ENCODE peak calls at places on chromosome 7, in five cellular contexts. I is CD8-positive, alpha-beta memory T cell; X is stomach; Z is lung; H is upper lobe of right lung. F is an unnamed sample.

GRCh38 chr7:149872419-149873073 is 1.2 kb upstream of the ATP6V0E2 start:
- DNase-seq in I (no peak), Z (peak), H (peak), X (peak), F (peak)

GRCh38 chr7:45663965-45664623 is 89.9 kb downstream of the ADCY1 start:
- DNase-seq in H (no peak), I (no peak), Z (peak), X (peak), F (no peak)

GRCh38 chr7:23597908-23598224 is 684 bp downstream of the CCDC126 start:
- DNase-seq in X (no peak), I (no peak), Z (no peak), H (no peak), F (no peak)

GRCh38 chr7:140195859-140196258 is 19.1 kb upstream of the KDM7A start:
- DNase-seq in X (no peak), I (no peak), Z (no peak), H (no peak), F (no peak)

GRCh38 chr7:4792537-4793126 is 17.2 kb downstream of the AP5Z1 start:
- DNase-seq in H (no peak), I (no peak), Z (no peak), X (no peak), F (no peak)

GRCh38 chr7:76330245-76330644 is 27.8 kb downstream of the HSPB1 start:
- DNase-seq in H (no peak), Z (no peak), I (no peak), X (no peak), F (no peak)

GRCh38 chr7:80686576-80686975 is 48.1 kb downstream of the CD36 start:
- DNase-seq in Z (no peak), H (no peak), X (no peak), I (no peak), F (no peak)

GRCh38 chr7:38153515-38153914 is 24.5 kb upstream of the STARD3NL start:
- DNase-seq in Z (no peak), H (no peak), X (no peak), I (no peak), F (no peak)

GRCh38 chr7:107244613-107245012 is 75.8 kb downstream of the HBP1 start:
- DNase-seq in I (no peak), Z (no peak), H (no peak), X (no peak), F (no peak)

GRCh38 chr7:134920026-134920758 is 66.1 kb upstream of the AGBL3 start:
- DNase-seq in H (no peak), Z (no peak), X (no peak), I (no peak), F (no peak)

GRCh38 chr7:43113622-43114450 is 1.4 kb downstream of the HECW1 start:
- DNase-seq in H (no peak), I (no peak), X (no peak), Z (no peak), F (no peak)

GRCh38 chr7:80721880-80722595 is 83.6 kb downstream of the CD36 start:
- DNase-seq in Z (no peak), X (no peak), H (peak), I (no peak), F (peak)

GRCh38 chr7:1856161-1856965 is 186.3 kb downstream of the ELFN1 start:
- DNase-seq in X (no peak), H (peak), Z (no peak), I (no peak), F (no peak)

GRCh38 chr7:123637878-123638277 is 17.8 kb upstream of the LMOD2 start:
- DNase-seq in H (no peak), X (no peak), I (no peak), Z (no peak), F (no peak)

GRCh38 chr7:42700376-42701327 is 211.2 kb downstream of the C7orf25 start:
- DNase-seq in X (peak), I (no peak), Z (no peak), H (no peak), F (no peak)

GRCh38 chr7:47942132-47942531 is 6.1 kb downstream of the PKD1L1 start:
- DNase-seq in Z (no peak), H (no peak), X (no peak), I (no peak), F (no peak)

GRCh38 chr7:5557920-5558401 is 134.3 kb upstream of the TNRC18 start:
- DNase-seq in H (peak), I (no peak), X (peak), Z (peak), F (peak)

GRCh38 chr7:33854951-33855350 is 50.4 kb upstream of the BMPER start:
- DNase-seq in I (no peak), X (no peak), H (no peak), Z (no peak), F (no peak)

GRCh38 chr7:51647931-51648351 is 331.3 kb upstream of the COBL start:
- DNase-seq in H (no peak), X (peak), I (no peak), Z (no peak), F (no peak)

GRCh38 chr7:151448261-151449252 is 8.6 kb upstream of the CRYGN start:
- DNase-seq in H (peak), Z (peak), X (peak), I (peak), F (peak)

GRCh38 chr7:122300607-122301079 is 3.9 kb downstream of the FEZF1 start:
- DNase-seq in H (no peak), Z (no peak), I (no peak), X (no peak), F (no peak)

GRCh38 chr7:103689262-103689661 is 243.3 kb upstream of the SLC26A5 start:
- DNase-seq in I (no peak), X (no peak), H (no peak), Z (no peak), F (no peak)

GRCh38 chr7:75611557-75612178 is 119.5 kb downstream of the SPDYE5 start:
- DNase-seq in I (no peak), H (peak), Z (peak), X (peak), F (peak)

GRCh38 chr7:133863362-133864061 is 263.6 kb upstream of the LRGUK start:
- DNase-seq in H (no peak), Z (no peak), X (no peak), I (no peak), F (no peak)

GRCh38 chr7:91286432-91286831 is 22.2 kb downstream of the FZD1 start:
- DNase-seq in H (no peak), I (no peak), X (no peak), Z (no peak), F (no peak)

GRCh38 chr7:151607464-151607867 is 87.8 kb upstream of the RHEB start:
- DNase-seq in H (no peak), Z (no peak), X (no peak), I (no peak), F (no peak)

GRCh38 chr7:140525741-140526140 is 46.4 kb upstream of the MKRN1 start:
- DNase-seq in X (no peak), Z (no peak), I (peak), H (no peak), F (no peak)

GRCh38 chr7:95687759-95688343 is 84.5 kb upstream of the DYNC1I1 start:
- DNase-seq in I (no peak), H (no peak), X (no peak), Z (no peak), F (no peak)

GRCh38 chr7:105354383-105354782 is 34.3 kb downstream of the SRPK2 start:
- DNase-seq in I (no peak), H (no peak), Z (no peak), X (no peak), F (no peak)

GRCh38 chr7:69939317-69939716 is 341.0 kb downstream of the AUTS2 start:
- DNase-seq in H (no peak), I (no peak), X (no peak), Z (no peak), F (no peak)

GRCh38 chr7:129055294-129055816 is 444 bp upstream of the TNPO3 start:
- DNase-seq in X (no peak), H (no peak), Z (no peak), I (no peak), F (no peak)

GRCh38 chr7:4700577-4701235 is 18.6 kb downstream of the FOXK1 start:
- DNase-seq in X (no peak), H (no peak), Z (no peak), I (no peak), F (peak)

GRCh38 chr7:7816084-7816483 is 97.7 kb upstream of the RPA3 start:
- DNase-seq in H (no peak), I (no peak), X (no peak), Z (no peak), F (no peak)

GRCh38 chr7:77413861-77414424 is 2.2 kb downstream of the GSAP start:
- DNase-seq in Z (no peak), X (no peak), I (no peak), H (no peak), F (no peak)
- H3K27ac ChIP-seq in Z (no peak), X (peak), I (no peak), H (peak), F (no peak)

GRCh38 chr7:142362349-142362748 is 104.5 kb upstream of the PRSS58 start:
- DNase-seq in H (no peak), X (no peak), I (no peak), Z (no peak), F (no peak)
- H3K27ac ChIP-seq in H (no peak), X (no peak), I (no peak), Z (no peak), F (no peak)

GRCh38 chr7:22082553-22082885 is 136.8 kb upstream of the CDCA7L start:
- DNase-seq in H (no peak), X (no peak), I (no peak), Z (no peak), F (no peak)

GRCh38 chr7:22082886-22083710 is 137.4 kb upstream of the CDCA7L start:
- DNase-seq in Z (peak), X (peak), H (peak), I (peak), F (peak)

GRCh38 chr7:22087861-22088260 is 142.2 kb upstream of the CDCA7L start:
- DNase-seq in H (no peak), I (no peak), X (no peak), Z (no peak), F (no peak)

DNA sequence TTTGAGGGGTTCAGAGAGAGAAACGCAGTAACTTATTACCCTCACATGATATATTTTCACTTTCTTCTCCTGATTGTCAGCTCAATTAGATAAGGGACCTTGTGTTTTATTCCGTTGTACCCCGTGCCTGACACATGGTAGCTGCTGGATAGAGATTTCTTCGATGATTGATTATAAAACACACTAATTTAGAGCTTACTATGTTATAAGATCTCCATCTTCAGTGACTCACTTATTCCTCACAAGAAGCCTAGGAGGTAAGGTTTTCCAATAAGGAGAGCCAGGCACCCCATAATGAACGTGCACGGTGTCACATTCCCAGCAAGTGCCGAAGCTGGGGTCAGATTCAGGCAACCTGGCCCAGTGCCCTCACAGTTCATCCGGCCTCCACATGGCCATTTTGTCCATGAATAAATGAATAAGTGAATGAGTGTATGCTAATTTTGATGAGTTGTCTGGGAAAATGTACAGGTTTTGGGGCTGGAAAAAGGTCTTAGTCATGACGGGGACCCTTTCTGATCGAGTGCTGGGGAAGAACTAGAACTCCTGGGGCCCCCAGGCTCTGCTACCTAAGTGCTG is 138.1 kb upstream of the CDCA7L start:
- DNase-seq in H (no peak), I (no peak), Z (no peak), X (no peak), F (no peak)
- H3K27ac ChIP-seq in H (peak), I (no peak), Z (peak), X (peak), F (peak)

DNA sequence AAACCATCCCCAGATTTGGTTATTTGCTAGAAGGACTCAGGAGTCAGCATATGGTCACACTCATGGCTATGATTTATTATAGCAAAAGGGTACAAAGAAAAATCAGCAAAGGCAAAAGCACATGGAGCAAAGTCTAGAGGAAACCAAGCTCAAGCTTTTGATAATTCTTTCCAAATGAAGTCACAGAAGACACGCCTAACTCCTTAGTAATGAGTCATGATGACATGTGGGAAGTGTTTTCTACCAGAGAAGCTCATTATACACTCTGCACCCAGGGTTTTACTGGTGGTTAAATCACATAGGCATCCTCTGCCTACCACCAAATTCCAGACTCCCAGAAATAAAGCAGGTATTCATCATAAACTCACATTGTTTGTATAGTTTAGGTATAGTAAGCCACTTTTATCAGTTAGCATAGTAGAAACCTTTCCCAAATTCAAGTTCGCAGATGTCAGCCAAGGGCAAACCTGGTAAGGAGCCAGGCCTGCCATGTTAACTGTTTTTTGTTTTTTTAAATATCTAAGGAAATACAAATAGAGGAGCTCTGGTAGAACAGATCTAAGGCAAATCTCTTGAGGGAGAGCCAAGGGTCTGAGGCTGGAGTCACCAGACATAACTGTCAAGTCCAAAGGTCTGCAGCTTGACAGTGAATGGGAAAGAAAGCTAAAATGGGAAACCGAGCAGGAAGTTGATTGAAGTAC is 15.4 kb upstream of the HIBADH start:
- DNase-seq in Z (no peak), I (no peak), X (no peak), H (no peak), F (no peak)
- H3K27ac ChIP-seq in Z (peak), I (no peak), X (peak), H (no peak), F (peak)

GRCh38 chr7:30505174-30505697 is 607 bp upstream of the GGCT start:
- DNase-seq in Z (no peak), H (no peak), I (no peak), X (no peak), F (no peak)
- H3K27ac ChIP-seq in Z (peak), H (peak), I (peak), X (peak), F (peak)

DNA sequence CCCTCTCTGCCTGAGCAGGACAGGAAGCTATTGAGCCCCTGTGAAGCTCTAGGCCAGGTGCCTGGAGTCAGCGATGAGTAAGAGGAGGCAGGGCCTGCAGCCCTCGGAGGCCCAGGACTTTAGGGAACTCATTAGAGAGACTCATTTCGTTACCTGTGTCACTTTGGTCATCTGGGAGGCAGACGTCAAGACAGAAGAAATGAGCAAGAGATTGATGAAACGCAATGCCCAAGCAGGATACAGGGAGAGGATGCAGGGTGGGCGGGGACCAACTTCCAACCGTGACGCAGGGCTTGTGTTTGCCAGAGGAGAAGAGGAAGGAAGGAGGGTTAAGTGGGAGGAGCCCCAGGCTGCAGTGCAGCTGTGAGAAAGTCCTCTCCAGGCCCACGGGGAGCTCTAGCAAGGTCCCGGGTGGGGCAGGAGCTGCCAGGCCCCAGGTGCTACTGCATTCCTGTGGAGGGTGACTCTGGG is 26.4 kb upstream of the GNA12 start:
- DNase-seq in Z (peak), H (peak), I (peak), X (peak), F (peak)
- H3K27ac ChIP-seq in Z (no peak), H (no peak), I (no peak), X (no peak), F (no peak)

GRCh38 chr7:54629771-54630170 is 87.6 kb downstream of the VSTM2A start:
- DNase-seq in I (no peak), H (no peak), Z (no peak), X (no peak), F (no peak)
- H3K27ac ChIP-seq in I (no peak), H (no peak), Z (no peak), X (no peak), F (no peak)

DNA sequence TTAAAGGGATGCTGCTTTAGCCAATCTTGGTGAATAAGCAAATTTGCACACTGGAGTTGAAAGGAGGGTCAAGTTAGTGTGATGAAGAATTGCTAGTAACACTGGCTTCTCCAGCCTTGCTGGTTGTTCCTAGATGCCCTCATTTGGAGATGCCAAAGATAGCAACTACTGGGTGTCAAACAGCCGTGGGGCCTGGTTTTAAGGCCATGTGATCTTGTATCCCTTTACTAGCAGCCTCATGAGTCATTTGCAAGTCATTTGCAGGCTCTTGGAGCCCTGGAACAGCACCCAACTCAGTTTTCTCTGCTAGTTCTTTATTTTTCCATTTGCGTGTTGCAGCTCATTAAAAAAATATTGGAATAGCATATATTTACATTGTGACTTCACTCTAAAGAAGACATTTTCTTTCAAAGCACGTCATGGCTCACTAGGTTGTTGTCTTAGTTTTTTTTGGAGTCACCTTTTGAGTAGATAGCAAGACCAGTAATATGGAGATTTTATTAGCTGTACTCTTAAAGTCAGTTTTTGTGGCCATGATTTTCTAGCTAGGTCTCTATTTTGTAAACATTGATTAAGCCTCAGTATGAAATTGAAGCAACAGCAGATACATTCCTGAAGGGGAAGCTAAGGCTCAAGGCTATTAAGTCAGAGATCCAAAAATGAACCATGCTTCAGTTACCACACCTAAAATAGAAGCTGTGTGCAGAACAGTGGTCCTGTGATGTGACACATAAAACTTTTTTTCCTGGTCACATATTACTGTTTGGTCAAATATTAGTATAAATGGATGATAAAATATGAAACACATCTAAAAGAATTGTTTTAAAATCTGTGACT is 1.3 kb downstream of the LSMEM1 start:
- DNase-seq in H (no peak), I (no peak), Z (no peak), X (no peak), F (peak)
- H3K27ac ChIP-seq in H (no peak), I (no peak), Z (no peak), X (peak), F (peak)

F was measured in uterus.